ENCODE peak calls at places on chromosomes 7 and 10, in five cellular contexts. One of them, this sample, is unnamed.

GRCh38 chr10:80078448-80079311 is at the start of gene TMEM254:
- DNase-seq in HCT116: peak
- DNase-seq in fibroblast of the aortic adventitia: peak
- DNase-seq in HFFc6: peak
- DNase-seq in left ventricle myocardium inferior: peak
- DNase-seq in this sample: peak

GRCh38 chr7:150799741-150800575 is at the start of gene TMEM176B:
- DNase-seq in left ventricle myocardium inferior: peak
- DNase-seq in HCT116: no peak
- DNase-seq in HFFc6: no peak
- DNase-seq in fibroblast of the aortic adventitia: no peak
- DNase-seq in this sample: peak

GRCh38 chr10:72490951-72491350 is 134.9 kb downstream of the MICU1 start:
- DNase-seq in HCT116: no peak
- DNase-seq in fibroblast of the aortic adventitia: peak
- DNase-seq in left ventricle myocardium inferior: no peak
- DNase-seq in HFFc6: peak
- DNase-seq in this sample: no peak

GRCh38 chr10:7302393-7303054 is 108.3 kb downstream of the SFMBT2 start:
- DNase-seq in HCT116: no peak
- DNase-seq in HFFc6: no peak
- DNase-seq in fibroblast of the aortic adventitia: no peak
- DNase-seq in left ventricle myocardium inferior: no peak
- DNase-seq in this sample: no peak

GRCh38 chr10:100775346-100775745 is 30.0 kb downstream of the PAX2 start:
- DNase-seq in HCT116: no peak
- DNase-seq in fibroblast of the aortic adventitia: peak
- DNase-seq in HFFc6: no peak
- DNase-seq in left ventricle myocardium inferior: no peak
- DNase-seq in this sample: no peak

GRCh38 chr10:126972622-126973414 is 67.6 kb downstream of the DOCK1 start:
- DNase-seq in fibroblast of the aortic adventitia: peak
- DNase-seq in HFFc6: peak
- DNase-seq in HCT116: no peak
- DNase-seq in left ventricle myocardium inferior: no peak
- DNase-seq in this sample: peak

GRCh38 chr10:1938317-1938716 is 201.0 kb upstream of the ADARB2 start:
- DNase-seq in fibroblast of the aortic adventitia: no peak
- DNase-seq in HCT116: no peak
- DNase-seq in HFFc6: no peak
- DNase-seq in left ventricle myocardium inferior: no peak
- DNase-seq in this sample: no peak

GRCh38 chr10:7410306-7410799 is 481 bp downstream of the SFMBT2 start:
- DNase-seq in fibroblast of the aortic adventitia: no peak
- DNase-seq in left ventricle myocardium inferior: peak
- DNase-seq in HCT116: no peak
- DNase-seq in HFFc6: no peak
- DNase-seq in this sample: peak

GRCh38 chr7:130273863-130274262 is 7.2 kb downstream of the CPA2 start:
- DNase-seq in HFFc6: no peak
- DNase-seq in left ventricle myocardium inferior: no peak
- DNase-seq in HCT116: no peak
- DNase-seq in fibroblast of the aortic adventitia: peak
- DNase-seq in this sample: no peak

GRCh38 chr7:98205162-98205845 is 5.9 kb upstream of the BHLHA15 start:
- DNase-seq in left ventricle myocardium inferior: no peak
- DNase-seq in HFFc6: no peak
- DNase-seq in HCT116: no peak
- DNase-seq in fibroblast of the aortic adventitia: no peak
- DNase-seq in this sample: no peak

GRCh38 chr10:78365711-78366110 is 332.0 kb downstream of the RPS24 start:
- DNase-seq in fibroblast of the aortic adventitia: no peak
- DNase-seq in HCT116: no peak
- DNase-seq in left ventricle myocardium inferior: no peak
- DNase-seq in HFFc6: peak
- DNase-seq in this sample: no peak

GRCh38 chr7:23117841-23118240 is 12.3 kb downstream of the KLHL7 start:
- DNase-seq in left ventricle myocardium inferior: no peak
- DNase-seq in HCT116: no peak
- DNase-seq in fibroblast of the aortic adventitia: no peak
- DNase-seq in HFFc6: no peak
- DNase-seq in this sample: no peak

GRCh38 chr10:132111871-132112341 is 46.2 kb downstream of the JAKMIP3 start:
- DNase-seq in left ventricle myocardium inferior: peak
- DNase-seq in HFFc6: no peak
- DNase-seq in fibroblast of the aortic adventitia: no peak
- DNase-seq in HCT116: no peak
- DNase-seq in this sample: no peak

GRCh38 chr7:65974876-65975275 is 7.1 kb downstream of the GUSB start:
- DNase-seq in left ventricle myocardium inferior: no peak
- DNase-seq in HFFc6: no peak
- DNase-seq in fibroblast of the aortic adventitia: no peak
- DNase-seq in HCT116: no peak
- DNase-seq in this sample: no peak

GRCh38 chr10:122515588-122516231 is 44.8 kb upstream of the DMBT1 start:
- DNase-seq in fibroblast of the aortic adventitia: no peak
- DNase-seq in HCT116: no peak
- DNase-seq in HFFc6: peak
- DNase-seq in left ventricle myocardium inferior: peak
- DNase-seq in this sample: no peak

GRCh38 chr7:122679813-122680212 is 19.1 kb downstream of the RNF133 start:
- DNase-seq in HFFc6: no peak
- DNase-seq in HCT116: no peak
- DNase-seq in left ventricle myocardium inferior: no peak
- DNase-seq in fibroblast of the aortic adventitia: no peak
- DNase-seq in this sample: no peak

DNA sequence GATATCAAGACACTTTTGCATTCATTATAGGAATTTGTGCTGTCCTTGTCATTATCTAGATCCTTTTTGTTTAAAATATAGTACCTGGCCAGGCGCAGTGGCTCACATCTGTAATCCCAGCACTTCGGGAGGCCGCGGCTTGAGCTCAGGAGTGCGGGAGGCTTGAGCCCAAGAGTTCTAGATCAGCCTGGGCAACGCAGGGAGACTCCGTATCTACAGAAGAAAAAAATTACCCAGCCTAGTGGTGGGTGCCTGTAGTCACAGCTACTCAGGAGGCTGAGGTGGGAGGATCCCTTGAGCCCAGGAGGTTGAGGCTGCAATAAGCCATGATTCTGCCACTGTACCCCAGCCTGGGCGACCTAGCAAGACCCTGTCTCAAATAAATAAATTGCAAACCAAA is 621 bp upstream of the MORN4 start:
- DNase-seq in HCT116: peak
- DNase-seq in left ventricle myocardium inferior: no peak
- DNase-seq in fibroblast of the aortic adventitia: no peak
- DNase-seq in HFFc6: no peak
- DNase-seq in this sample: peak
- TF ChIP-seq CTCF in HCT116: no peak
- TF ChIP-seq CTCF in left ventricle myocardium inferior: peak
- TF ChIP-seq CTCF in fibroblast of the aortic adventitia: peak
- TF ChIP-seq CTCF in HFFc6: peak
- TF ChIP-seq CTCF in this sample: no peak

GRCh38 chr7:133837248-133837647 is 289.9 kb upstream of the LRGUK start:
- DNase-seq in fibroblast of the aortic adventitia: no peak
- DNase-seq in left ventricle myocardium inferior: no peak
- DNase-seq in HFFc6: no peak
- DNase-seq in HCT116: no peak
- DNase-seq in this sample: no peak

GRCh38 chr7:133839129-133839528 is 288.0 kb upstream of the LRGUK start:
- DNase-seq in left ventricle myocardium inferior: no peak
- DNase-seq in HCT116: no peak
- DNase-seq in fibroblast of the aortic adventitia: no peak
- DNase-seq in HFFc6: no peak
- DNase-seq in this sample: no peak

DNA sequence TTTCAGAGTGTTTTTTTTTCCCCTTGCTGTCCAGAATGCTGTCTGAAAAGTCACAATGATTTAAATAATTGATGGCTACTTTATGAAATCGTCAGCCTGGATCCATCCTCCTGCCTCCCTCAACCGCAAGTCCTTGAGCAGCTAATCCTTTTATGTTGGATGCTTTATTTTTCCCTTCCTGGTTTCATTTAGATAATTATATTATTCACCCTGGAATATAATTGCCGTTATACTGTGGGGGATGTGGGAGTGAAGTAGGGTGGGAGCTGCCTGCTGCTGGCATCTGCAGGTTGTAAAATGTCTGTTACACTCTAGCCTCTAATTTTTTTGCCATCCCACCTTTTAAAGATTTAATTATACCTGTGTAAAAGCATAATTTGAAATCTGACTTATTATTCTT is 290.5 kb upstream of the LRGUK start:
- DNase-seq in HCT116: no peak
- DNase-seq in fibroblast of the aortic adventitia: no peak
- DNase-seq in left ventricle myocardium inferior: no peak
- DNase-seq in HFFc6: no peak
- DNase-seq in this sample: no peak
- TF ChIP-seq CTCF in HCT116: no peak
- TF ChIP-seq CTCF in fibroblast of the aortic adventitia: no peak
- TF ChIP-seq CTCF in left ventricle myocardium inferior: no peak
- TF ChIP-seq CTCF in HFFc6: no peak
- TF ChIP-seq CTCF in this sample: no peak

GRCh38 chr7:118559207-118559606 is 334.7 kb downstream of the ANKRD7 start:
- DNase-seq in left ventricle myocardium inferior: no peak
- DNase-seq in HFFc6: no peak
- DNase-seq in HCT116: no peak
- DNase-seq in fibroblast of the aortic adventitia: no peak
- DNase-seq in this sample: no peak
- TF ChIP-seq CTCF in left ventricle myocardium inferior: no peak
- TF ChIP-seq CTCF in HFFc6: no peak
- TF ChIP-seq CTCF in HCT116: no peak
- TF ChIP-seq CTCF in fibroblast of the aortic adventitia: no peak
- TF ChIP-seq CTCF in this sample: no peak

GRCh38 chr10:21534611-21535493 is 820 bp downstream of the MLLT10 start:
- DNase-seq in left ventricle myocardium inferior: peak
- DNase-seq in HCT116: no peak
- DNase-seq in fibroblast of the aortic adventitia: no peak
- DNase-seq in HFFc6: peak
- DNase-seq in this sample: peak
- TF ChIP-seq CTCF in left ventricle myocardium inferior: peak
- TF ChIP-seq CTCF in HCT116: no peak
- TF ChIP-seq CTCF in fibroblast of the aortic adventitia: no peak
- TF ChIP-seq CTCF in HFFc6: peak
- TF ChIP-seq CTCF in this sample: no peak

GRCh38 chr7:26507375-26508068 is 215.9 kb downstream of the SNX10 start:
- DNase-seq in HFFc6: no peak
- DNase-seq in HCT116: no peak
- DNase-seq in left ventricle myocardium inferior: no peak
- DNase-seq in fibroblast of the aortic adventitia: no peak
- DNase-seq in this sample: no peak
- TF ChIP-seq CTCF in HFFc6: no peak
- TF ChIP-seq CTCF in HCT116: no peak
- TF ChIP-seq CTCF in left ventricle myocardium inferior: no peak
- TF ChIP-seq CTCF in fibroblast of the aortic adventitia: no peak
- TF ChIP-seq CTCF in this sample: no peak

GRCh38 chr7:131300078-131300477 is 27.6 kb upstream of the MKLN1 start:
- DNase-seq in HFFc6: no peak
- DNase-seq in left ventricle myocardium inferior: no peak
- DNase-seq in HCT116: no peak
- DNase-seq in fibroblast of the aortic adventitia: no peak
- DNase-seq in this sample: no peak

GRCh38 chr7:131305152-131305551 is 22.5 kb upstream of the MKLN1 start:
- DNase-seq in left ventricle myocardium inferior: no peak
- DNase-seq in HFFc6: no peak
- DNase-seq in HCT116: no peak
- DNase-seq in fibroblast of the aortic adventitia: no peak
- DNase-seq in this sample: no peak

GRCh38 chr7:131302453-131302852 is 25.2 kb upstream of the MKLN1 start:
- DNase-seq in HFFc6: no peak
- DNase-seq in left ventricle myocardium inferior: no peak
- DNase-seq in HCT116: no peak
- DNase-seq in fibroblast of the aortic adventitia: no peak
- DNase-seq in this sample: no peak

GRCh38 chr7:131300572-131301466 is 26.9 kb upstream of the MKLN1 start:
- DNase-seq in left ventricle myocardium inferior: no peak
- DNase-seq in HCT116: no peak
- DNase-seq in HFFc6: no peak
- DNase-seq in fibroblast of the aortic adventitia: peak
- DNase-seq in this sample: no peak

DNA sequence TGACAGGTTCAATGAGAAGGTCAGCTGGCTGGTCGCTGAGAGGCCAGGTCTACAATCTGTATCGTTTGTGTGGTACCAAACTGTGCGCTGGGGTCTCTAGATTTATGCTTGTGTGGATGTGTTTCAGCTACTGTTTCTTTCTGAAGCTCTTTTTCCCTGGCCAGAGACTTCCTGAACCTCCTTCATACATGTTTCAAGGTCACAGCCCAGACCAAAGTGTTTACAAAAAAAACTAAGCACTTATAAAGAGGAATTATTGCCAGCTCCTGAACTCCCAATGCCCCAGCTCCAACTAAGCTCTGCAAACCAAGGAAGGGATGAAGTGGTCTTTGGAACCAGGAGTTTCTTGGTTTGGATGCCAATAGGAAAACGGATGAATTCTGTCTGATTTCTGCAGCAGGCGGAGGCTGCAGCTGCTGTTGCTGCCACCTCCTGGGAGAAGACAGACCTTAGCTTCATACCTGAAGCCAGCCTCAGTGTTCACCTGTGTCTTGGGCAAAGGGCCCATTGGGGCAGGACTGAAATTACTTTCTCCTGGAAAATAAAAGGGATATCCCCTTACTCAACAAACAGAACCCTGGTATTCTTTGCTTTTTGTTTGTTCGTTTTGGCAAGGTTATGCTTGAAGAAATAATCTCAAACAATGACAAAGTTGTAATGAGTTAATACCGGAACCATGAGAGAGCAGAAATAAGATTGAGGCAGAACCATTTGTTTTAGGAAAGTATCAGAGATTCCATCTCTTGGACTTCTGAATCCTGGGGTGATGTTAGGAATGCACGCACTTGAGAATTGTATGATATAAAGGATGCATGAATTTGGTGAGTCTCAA is 24.6 kb upstream of the MKLN1 start:
- DNase-seq in left ventricle myocardium inferior: peak
- DNase-seq in HCT116: peak
- DNase-seq in HFFc6: peak
- DNase-seq in fibroblast of the aortic adventitia: peak
- DNase-seq in this sample: peak
- TF ChIP-seq CTCF in left ventricle myocardium inferior: peak
- TF ChIP-seq CTCF in HCT116: peak
- TF ChIP-seq CTCF in HFFc6: peak
- TF ChIP-seq CTCF in fibroblast of the aortic adventitia: peak
- TF ChIP-seq CTCF in this sample: peak

This sample was measured in Calu3.